ENCODE peak calls at places on chromosomes 6 and 20, in six cellular contexts. I is non-pigmented ciliary epithelial cell; D is activated CD4-positive, alpha-beta T cell treated with anti-CD3 and anti-CD28 coated beads, Interleukin-2, amount 50 U/mL, for 48 hours; S is CD8-positive, alpha-beta memory T cell; H is T-helper 1 cell; U is A549. B is an unnamed sample.

GRCh38 chr6:28488916-28489365 is 26.7 kb downstream of the GPX6 start:
- DNase-seq in S (no peak), I (no peak), D (peak), U (peak), H (no peak), B (no peak)

GRCh38 chr6:1606533-1607235 is 3.0 kb upstream of the FOXC1 start:
- DNase-seq in D (peak), U (no peak), I (no peak), H (no peak), S (no peak), B (no peak)

GRCh38 chr20:62860391-62860923 is 1.2 kb downstream of the TCFL5 start:
- DNase-seq in D (no peak), H (no peak), U (no peak), S (no peak), I (no peak), B (no peak)

GRCh38 chr6:53926505-53926904 is 131.7 kb downstream of the LRRC1 start:
- DNase-seq in D (no peak), H (no peak), U (no peak), I (peak), S (no peak), B (no peak)

GRCh38 chr6:144919573-144919972 is 634.4 kb downstream of the UTRN start:
- DNase-seq in D (no peak), H (no peak), U (no peak), S (no peak), I (no peak), B (no peak)

GRCh38 chr6:150395388-150396009 is 26.7 kb downstream of the IYD start:
- DNase-seq in U (peak), I (no peak), D (peak), S (peak), H (no peak), B (no peak)

GRCh38 chr20:44017905-44018683 is 103.4 kb downstream of the TOX2 start:
- DNase-seq in H (no peak), D (no peak), I (peak), U (peak), S (no peak), B (no peak)

GRCh38 chr6:96164802-96165201 is 149.0 kb downstream of the FUT9 start:
- DNase-seq in D (no peak), H (no peak), U (no peak), I (no peak), S (no peak), B (no peak)

GRCh38 chr6:80457044-80457933 is 350.8 kb downstream of the BCKDHB start:
- DNase-seq in I (peak), S (no peak), U (peak), D (no peak), H (no peak), B (no peak)

GRCh38 chr20:38109025-38109541 is 56.0 kb downstream of the TGM2 start:
- DNase-seq in D (no peak), I (no peak), H (no peak), S (no peak), U (no peak), B (no peak)

GRCh38 chr6:146267946-146268345 is 239.1 kb downstream of the GRM1 start:
- DNase-seq in U (no peak), D (no peak), I (no peak), H (no peak), S (no peak), B (no peak)

GRCh38 chr6:54244430-54244829 is 63.8 kb upstream of the TINAG start:
- DNase-seq in U (peak), I (no peak), D (no peak), S (no peak), H (no peak), B (no peak)

GRCh38 chr20:47150403-47151152 is 205.9 kb downstream of the ZMYND8 start:
- DNase-seq in S (no peak), I (no peak), H (no peak), D (peak), U (peak), B (no peak)

GRCh38 chr6:129493396-129493902 is 216.5 kb downstream of the ARHGAP18 start:
- DNase-seq in I (no peak), S (no peak), U (no peak), H (no peak), D (no peak), B (no peak)

GRCh38 chr20:21739161-21739560 is 33.7 kb downstream of the PAX1 start:
- DNase-seq in I (no peak), H (no peak), U (no peak), S (no peak), D (no peak), B (no peak)

GRCh38 chr6:37624121-37624520 is 73.6 kb downstream of the MDGA1 start:
- DNase-seq in D (no peak), I (no peak), U (peak), H (no peak), S (no peak), B (no peak)

GRCh38 chr20:50191566-50192363 is 1.1 kb downstream of the CEBPB start:
- DNase-seq in H (no peak), I (no peak), D (no peak), S (peak), U (peak), B (peak)

GRCh38 chr6:122808121-122808885 is 19.2 kb downstream of the SMPDL3A start:
- DNase-seq in U (no peak), I (no peak), H (no peak), D (no peak), S (no peak), B (no peak)

GRCh38 chr20:45860573-45861011 is 3.2 kb downstream of the ZSWIM3 start:
- DNase-seq in I (no peak), U (peak), D (no peak), S (no peak), H (no peak), B (no peak)

GRCh38 chr20:16486532-16486931 is 86.7 kb downstream of the KIF16B start:
- DNase-seq in H (no peak), U (no peak), I (no peak), S (no peak), D (no peak), B (no peak)

GRCh38 chr20:25120920-25121319 is 39.0 kb upstream of the VSX1 start:
- DNase-seq in D (no peak), I (no peak), U (no peak), H (no peak), S (no peak), B (no peak)

GRCh38 chr6:13354331-13355042 is 26.1 kb upstream of the TBC1D7 start:
- DNase-seq in D (no peak), S (no peak), I (peak), U (no peak), H (no peak), B (no peak)

GRCh38 chr6:143673638-143674037 is 4.1 kb upstream of the PHACTR2 start:
- DNase-seq in D (no peak), H (no peak), U (peak), S (no peak), I (no peak), B (no peak)

GRCh38 chr20:59573837-59574236 is 30.5 kb upstream of the PHACTR3 start:
- DNase-seq in U (no peak), I (no peak), H (no peak), D (no peak), S (no peak), B (no peak)

GRCh38 chr20:62104791-62105345 is 17.4 kb upstream of the LSM14B start:
- DNase-seq in D (no peak), H (no peak), I (no peak), U (no peak), S (no peak), B (no peak)

GRCh38 chr6:106360410-106360988 is at the start of gene CRYBG1:
- DNase-seq in U (peak), S (peak), I (no peak), H (peak), D (peak), B (peak)

GRCh38 chr6:75934643-75935472 is 137.6 kb downstream of the IMPG1 start:
- DNase-seq in I (peak), S (no peak), H (no peak), D (peak), U (peak), B (no peak)

GRCh38 chr6:149769676-149770075 is 20.1 kb downstream of the PCMT1 start:
- DNase-seq in H (no peak), S (no peak), I (no peak), D (no peak), U (no peak), B (no peak)

GRCh38 chr20:48544402-48545333 is 283.1 kb downstream of the PREX1 start:
- DNase-seq in I (no peak), U (no peak), D (no peak), S (no peak), H (no peak), B (no peak)

GRCh38 chr6:158795516-158795915 is 23.7 kb downstream of the EZR start:
- DNase-seq in S (no peak), H (no peak), U (no peak), D (no peak), I (no peak), B (no peak)

GRCh38 chr20:13295637-13296036 is 74.6 kb downstream of the ISM1 start:
- DNase-seq in I (no peak), S (no peak), U (no peak), H (no peak), D (no peak), B (no peak)

GRCh38 chr6:43708857-43709653 is 21.5 kb upstream of the MRPS18A start:
- DNase-seq in D (peak), S (no peak), I (peak), H (no peak), U (peak), B (no peak)

GRCh38 chr6:104705095-104705707 is 154.5 kb downstream of the HACE1 start:
- DNase-seq in U (no peak), D (peak), S (peak), H (no peak), I (peak), B (peak)

GRCh38 chr20:35005463-35005961 is 49.8 kb downstream of the MYH7B start:
- DNase-seq in H (no peak), S (no peak), D (no peak), I (no peak), U (no peak), B (no peak)

GRCh38 chr6:90124904-90125510 is 171.6 kb downstream of the BACH2 start:
- DNase-seq in I (no peak), H (no peak), D (no peak), U (no peak), S (no peak), B (no peak)

GRCh38 chr6:89282749-89283148 is 32.4 kb downstream of the GABRR2 start:
- DNase-seq in S (no peak), U (no peak), I (no peak), D (no peak), H (no peak), B (no peak)

GRCh38 chr20:17895641-17896246 is 72.8 kb downstream of the SNX5 start:
- DNase-seq in U (no peak), I (no peak), D (peak), S (no peak), H (no peak), B (peak)